ENCODE peak calls at places on chromosome 13, in six cellular contexts. U is neural crest cell, D is left ventricle myocardium inferior, S is body of pancreas, F is astrocyte of the spinal cord, V is GM06990. H is an unnamed sample.

GRCh38 chr13:50156140-50156539 is 140.9 kb downstream of the KCNRG start:
- DNase-seq in V (no peak), U (no peak), F (peak), D (no peak), S (no peak), H (no peak)

GRCh38 chr13:42883771-42884170 is 102.4 kb downstream of the FAM216B start:
- DNase-seq in U (no peak), V (no peak), F (peak), S (peak), D (no peak), H (no peak)

GRCh38 chr13:36453518-36453917 is 21.2 kb downstream of the CCNA1 start:
- DNase-seq in V (no peak), F (peak), S (no peak), U (no peak), D (no peak), H (no peak)

GRCh38 chr13:61414136-61414535 is 1.5 kb downstream of the PCDH20 start:
- DNase-seq in V (no peak), S (no peak), F (no peak), U (no peak), D (no peak), H (no peak)

GRCh38 chr13:39895254-39895653 is 239.8 kb downstream of the COG6 start:
- DNase-seq in U (no peak), S (no peak), V (no peak), D (no peak), F (peak), H (no peak)

GRCh38 chr13:51646041-51646670 is 61.9 kb downstream of the WDFY2 start:
- DNase-seq in D (no peak), U (no peak), S (no peak), F (no peak), V (no peak), H (no peak)

GRCh38 chr13:36282818-36283432 is 14.7 kb downstream of the CCDC169 start:
- DNase-seq in D (no peak), V (no peak), F (peak), S (no peak), U (no peak), H (no peak)

GRCh38 chr13:90420683-90421082 is 926.8 kb upstream of the MIR17HG start:
- DNase-seq in D (no peak), S (no peak), V (no peak), F (no peak), U (no peak), H (no peak)

GRCh38 chr13:42259515-42259914 is 12.4 kb upstream of the AKAP11 start:
- DNase-seq in V (no peak), U (no peak), D (no peak), S (no peak), F (no peak), H (no peak)

GRCh38 chr13:91482427-91482826 is 84.0 kb downstream of the GPC5 start:
- DNase-seq in S (no peak), V (no peak), D (no peak), F (peak), U (no peak), H (no peak)

GRCh38 chr13:24694907-24695306 is 14.7 kb downstream of the ATP12A start:
- DNase-seq in D (no peak), U (no peak), V (no peak), S (no peak), F (no peak), H (no peak)

GRCh38 chr13:30030141-30030750 is 179.8 kb upstream of the UBL3 start:
- DNase-seq in D (no peak), U (no peak), F (no peak), S (no peak), V (no peak), H (no peak)

GRCh38 chr13:97004096-97004876 is 10.0 kb upstream of the OXGR1 start:
- DNase-seq in V (no peak), U (no peak), D (no peak), F (peak), S (no peak), H (no peak)

GRCh38 chr13:50030315-50030714 is 15.1 kb downstream of the KCNRG start:
- DNase-seq in U (no peak), F (no peak), D (no peak), S (no peak), V (no peak), H (no peak)

GRCh38 chr13:94305033-94305432 is 174.4 kb downstream of the DCT start:
- DNase-seq in V (no peak), D (no peak), U (no peak), S (no peak), F (no peak), H (no peak)

GRCh38 chr13:85194482-85194881 is 604.7 kb downstream of the SLITRK6 start:
- DNase-seq in V (no peak), U (no peak), F (no peak), D (no peak), S (no peak), H (no peak)

GRCh38 chr13:99377641-99378040 is 70.4 kb upstream of the GPR183 start:
- DNase-seq in F (no peak), S (no peak), V (no peak), U (no peak), D (no peak), H (no peak)

GRCh38 chr13:46211116-46211515 is 612 bp upstream of the LRRC63 start:
- DNase-seq in D (no peak), U (no peak), S (no peak), F (peak), V (no peak), H (no peak)

GRCh38 chr13:32211788-32212187 is 103.4 kb downstream of the ZAR1L start:
- DNase-seq in D (no peak), S (no peak), F (peak), U (no peak), V (no peak), H (no peak)

GRCh38 chr13:110396913-110397379 is 89.9 kb downstream of the COL4A2 start:
- DNase-seq in S (peak), F (peak), U (no peak), V (no peak), D (peak), H (no peak)

GRCh38 chr13:31009166-31009565 is 76.7 kb downstream of the TEX26 start:
- DNase-seq in V (no peak), D (no peak), F (peak), U (no peak), S (no peak), H (no peak)

GRCh38 chr13:67642638-67643037 is 412.5 kb upstream of the PCDH9 start:
- DNase-seq in D (no peak), U (no peak), S (no peak), V (no peak), F (no peak), H (no peak)

GRCh38 chr13:105598551-105598950 is 936.9 kb downstream of the EFNB2 start:
- DNase-seq in U (no peak), S (no peak), D (no peak), F (peak), V (no peak), H (no peak)

GRCh38 chr13:29369060-29369743 is 226.3 kb downstream of the SLC7A1 start:
- DNase-seq in F (peak), U (peak), V (no peak), D (no peak), S (peak), H (no peak)

GRCh38 chr13:31965361-31966066 is 66.1 kb upstream of the FRY start:
- DNase-seq in V (peak), S (no peak), F (peak), U (no peak), D (no peak), H (no peak)

GRCh38 chr13:48773531-48774275 is 120.0 kb downstream of the CYSLTR2 start:
- DNase-seq in D (no peak), V (no peak), F (no peak), S (no peak), U (no peak), H (no peak)

GRCh38 chr13:112782433-112783010 is 92.7 kb downstream of the ATP11A start:
- DNase-seq in U (no peak), D (no peak), V (no peak), S (no peak), F (peak), H (no peak)

GRCh38 chr13:113364371-113364932 is 522 bp upstream of the GRTP1 start:
- DNase-seq in U (peak), S (no peak), F (no peak), V (no peak), D (no peak), H (no peak)

GRCh38 chr13:93004919-93005318 is 221.7 kb upstream of the GPC6 start:
- DNase-seq in U (no peak), V (no peak), F (no peak), S (no peak), D (no peak), H (no peak)

GRCh38 chr13:24381539-24382265 is 72.3 kb downstream of the C1QTNF9 start:
- DNase-seq in F (peak), S (no peak), D (no peak), U (no peak), V (no peak), H (no peak)

GRCh38 chr13:100069278-100069677 is 19.6 kb upstream of the PCCA start:
- DNase-seq in D (no peak), V (no peak), U (no peak), F (no peak), S (peak), H (no peak)

GRCh38 chr13:112545866-112546265 is 42.1 kb downstream of the TUBGCP3 start:
- DNase-seq in D (no peak), S (no peak), F (peak), U (no peak), V (no peak), H (no peak)

GRCh38 chr13:94706101-94706853 is 6.1 kb downstream of the SOX21 start:
- DNase-seq in S (no peak), V (no peak), U (no peak), F (no peak), D (no peak), H (no peak)

GRCh38 chr13:100789968-100790367 is 115.4 kb upstream of the TMTC4 start:
- DNase-seq in S (no peak), U (no peak), D (no peak), F (no peak), V (peak), H (no peak)

GRCh38 chr13:29922281-29922821 is 71.9 kb upstream of the UBL3 start:
- DNase-seq in U (no peak), F (peak), S (no peak), V (no peak), D (no peak), H (no peak)

GRCh38 chr13:32802159-32802558 is 214.1 kb upstream of the KL start:
- DNase-seq in D (no peak), V (no peak), F (no peak), U (no peak), S (no peak), H (no peak)

GRCh38 chr13:52454459-52454824 is 836 bp upstream of the CKAP2 start:
- DNase-seq in S (no peak), D (no peak), F (peak), U (no peak), V (peak), H (no peak)

GRCh38 chr13:75415720-75416119 is 66.2 kb downstream of the TBC1D4 start:
- DNase-seq in V (no peak), D (no peak), U (no peak), S (no peak), F (peak), H (no peak)

GRCh38 chr13:84137292-84137691 is 255.0 kb upstream of the SLITRK1 start:
- DNase-seq in D (no peak), S (no peak), F (peak), V (no peak), U (no peak), H (no peak)

GRCh38 chr13:104740616-104741222 is 1674.5 kb upstream of the SLC10A2 start:
- DNase-seq in V (no peak), S (no peak), D (no peak), F (no peak), U (no peak), H (no peak)

GRCh38 chr13:21837841-21838551 is 167.1 kb downstream of the FGF9 start:
- DNase-seq in S (no peak), D (no peak), U (no peak), V (no peak), F (no peak), H (no peak)
- TF ChIP-seq CTCF in S (no peak), D (no peak), U (no peak), V (no peak), F (no peak), H (no peak)

GRCh38 chr13:41075485-41075884 is 14.2 kb downstream of the WBP4 start:
- DNase-seq in V (no peak), D (no peak), U (no peak), S (no peak), F (no peak), H (no peak)
- TF ChIP-seq CTCF in V (no peak), D (no peak), U (no peak), S (no peak), F (no peak), H (no peak)

GRCh38 chr13:101939370-101939769 is 462.5 kb downstream of the FGF14 start:
- DNase-seq in U (no peak), V (no peak), D (no peak), S (no peak), F (no peak), H (no peak)

GRCh38 chr13:101941095-101941777 is 460.6 kb downstream of the FGF14 start:
- DNase-seq in V (no peak), F (peak), S (no peak), D (no peak), U (no peak), H (no peak)

GRCh38 chr13:101945435-101945834 is 456.4 kb downstream of the FGF14 start:
- DNase-seq in F (no peak), S (no peak), D (no peak), V (no peak), U (no peak), H (no peak)

GRCh38 chr13:101942535-101943157 is 459.2 kb downstream of the FGF14 start:
- DNase-seq in V (no peak), F (no peak), U (no peak), D (no peak), S (no peak), H (no peak)

DNA sequence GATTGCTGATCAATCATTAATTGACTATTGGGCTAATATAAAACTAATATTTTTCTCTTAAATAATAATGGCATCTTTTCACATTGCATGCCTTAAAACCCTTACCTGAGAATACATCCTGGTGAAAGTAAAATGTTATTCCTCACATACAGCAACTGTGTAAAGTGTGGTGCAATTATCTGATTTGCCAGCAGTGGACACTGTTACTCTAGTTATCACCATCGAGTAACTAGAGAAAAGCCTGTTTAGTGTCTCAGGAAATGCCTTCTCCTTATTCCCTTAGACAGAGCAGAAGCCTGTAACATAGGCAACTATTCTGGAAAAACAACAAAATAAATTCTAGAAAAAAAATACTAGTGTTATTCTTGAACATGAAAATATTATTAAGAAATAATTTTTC is 459.8 kb downstream of the FGF14 start:
- DNase-seq in V (no peak), D (no peak), U (peak), F (peak), S (no peak), H (no peak)
- TF ChIP-seq CTCF in V (peak), D (peak), U (peak), F (peak), S (peak), H (no peak)

GRCh38 chr13:102089177-102089576 is 312.7 kb downstream of the FGF14 start:
- DNase-seq in U (no peak), S (no peak), F (peak), D (no peak), V (no peak), H (no peak)
- TF ChIP-seq CTCF in U (peak), S (no peak), F (peak), D (peak), V (peak), H (no peak)